ENCODE peak calls at places on chromosomes 2 and 18, in seven cellular contexts. I is fibroblast of lung, Z is HCT116, E is mammary epithelial cell, S is tibial artery, O is transverse colon, C is ascending aorta. U is an unnamed sample.

GRCh38 chr2:60216452-60216995 is 336.9 kb downstream of the BCL11A start:
- DNase-seq in I (no peak), Z (no peak), E (peak), S (no peak), O (no peak), C (no peak), U (no peak)

GRCh38 chr2:188902906-188903305 is 71.3 kb upstream of the COL3A1 start:
- DNase-seq in I (peak), Z (no peak), E (peak), S (no peak), O (no peak), C (no peak), U (peak)

GRCh38 chr2:172208881-172209325 is 106.2 kb upstream of the DLX2 start:
- DNase-seq in I (peak), Z (no peak), E (peak), S (no peak), O (no peak), C (no peak), U (peak)

GRCh38 chr2:45765007-45765767 is 113.7 kb downstream of the PRKCE start:
- DNase-seq in I (no peak), Z (no peak), E (no peak), S (no peak), O (no peak), C (no peak), U (no peak)

GRCh38 chr2:15943378-15943851 is 3.1 kb downstream of the MYCN start:
- DNase-seq in I (no peak), Z (no peak), E (no peak), S (no peak), O (peak), C (no peak), U (no peak)

GRCh38 chr2:171210864-171211431 is 50.3 kb upstream of the TLK1 start:
- DNase-seq in I (no peak), Z (no peak), E (no peak), S (no peak), O (no peak), C (no peak), U (no peak)

GRCh38 chr2:146417942-146418341 is 1426.9 kb upstream of the ACVR2A start:
- DNase-seq in I (no peak), Z (no peak), E (no peak), S (no peak), O (no peak), C (no peak), U (no peak)

GRCh38 chr2:54903736-54904554 is 146.3 kb downstream of the RTN4 start:
- DNase-seq in I (peak), Z (peak), E (peak), S (no peak), O (peak), C (peak), U (peak)

GRCh38 chr2:46180189-46180588 is 117.0 kb upstream of the EPAS1 start:
- DNase-seq in I (no peak), Z (no peak), E (no peak), S (no peak), O (no peak), C (no peak), U (no peak)

GRCh38 chr2:9336534-9337354 is 86.6 kb downstream of the ITGB1BP1 start:
- DNase-seq in I (peak), Z (no peak), E (peak), S (no peak), O (peak), C (peak), U (peak)

GRCh38 chr2:122255924-122256323 is 500.5 kb downstream of the TSN start:
- DNase-seq in I (no peak), Z (no peak), E (peak), S (no peak), O (no peak), C (no peak), U (no peak)

GRCh38 chr2:18598848-18599484 is 9.6 kb upstream of the NT5C1B start:
- DNase-seq in I (no peak), Z (no peak), E (no peak), S (no peak), O (no peak), C (no peak), U (no peak)
- H3K4me3 ChIP-seq in I (no peak), Z (no peak), E (no peak), S (no peak), O (no peak), C (no peak), U (no peak)

DNA sequence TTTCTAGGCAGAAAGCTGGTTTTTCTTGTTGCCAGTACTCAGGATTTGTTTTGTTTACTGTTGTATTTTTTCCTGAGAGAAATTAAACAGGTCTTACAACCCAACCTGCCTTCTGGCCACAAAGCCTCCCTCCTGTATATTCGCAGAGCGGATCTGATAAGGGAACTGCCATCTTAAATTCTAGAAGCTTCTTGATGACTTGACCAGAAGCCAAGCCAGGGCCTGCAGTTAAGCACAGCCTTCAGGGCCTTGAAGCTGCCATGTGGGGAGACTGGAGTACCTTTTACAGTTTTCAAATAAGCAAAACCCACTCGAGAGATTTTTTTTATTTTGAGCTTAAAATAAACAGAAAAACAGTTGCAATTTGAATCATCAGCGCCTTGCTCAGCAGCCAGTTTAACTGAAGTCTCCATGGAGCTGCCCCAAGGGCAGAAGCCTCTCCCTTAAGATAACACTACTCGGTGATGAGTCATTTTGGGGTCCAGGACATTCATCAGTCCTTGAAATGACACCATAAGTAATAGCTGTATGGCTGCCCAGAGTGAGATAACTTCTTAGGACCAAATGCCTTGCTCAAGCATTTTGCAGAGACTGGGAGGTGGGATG is 51.5 kb upstream of the PHLPP1 start:
- DNase-seq in I (peak), Z (no peak), E (peak), S (no peak), O (no peak), C (no peak), U (peak)
- H3K27ac ChIP-seq in I (no peak), Z (no peak), E (no peak), S (no peak), O (no peak), C (no peak), U (no peak)

GRCh38 chr2:128306081-128306930 is 12.4 kb downstream of the HS6ST1 start:
- DNase-seq in I (peak), Z (no peak), E (peak), S (no peak), O (peak), C (no peak), U (peak)

GRCh38 chr2:128304330-128304714 is 14.3 kb downstream of the HS6ST1 start:
- DNase-seq in I (no peak), Z (no peak), E (no peak), S (no peak), O (no peak), C (no peak), U (no peak)

GRCh38 chr2:128303911-128304310 is 14.8 kb downstream of the HS6ST1 start:
- DNase-seq in I (no peak), Z (no peak), E (no peak), S (no peak), O (no peak), C (no peak), U (no peak)

GRCh38 chr2:128305555-128306080 is 13.1 kb downstream of the HS6ST1 start:
- DNase-seq in I (no peak), Z (no peak), E (peak), S (no peak), O (no peak), C (no peak), U (no peak)

DNA sequence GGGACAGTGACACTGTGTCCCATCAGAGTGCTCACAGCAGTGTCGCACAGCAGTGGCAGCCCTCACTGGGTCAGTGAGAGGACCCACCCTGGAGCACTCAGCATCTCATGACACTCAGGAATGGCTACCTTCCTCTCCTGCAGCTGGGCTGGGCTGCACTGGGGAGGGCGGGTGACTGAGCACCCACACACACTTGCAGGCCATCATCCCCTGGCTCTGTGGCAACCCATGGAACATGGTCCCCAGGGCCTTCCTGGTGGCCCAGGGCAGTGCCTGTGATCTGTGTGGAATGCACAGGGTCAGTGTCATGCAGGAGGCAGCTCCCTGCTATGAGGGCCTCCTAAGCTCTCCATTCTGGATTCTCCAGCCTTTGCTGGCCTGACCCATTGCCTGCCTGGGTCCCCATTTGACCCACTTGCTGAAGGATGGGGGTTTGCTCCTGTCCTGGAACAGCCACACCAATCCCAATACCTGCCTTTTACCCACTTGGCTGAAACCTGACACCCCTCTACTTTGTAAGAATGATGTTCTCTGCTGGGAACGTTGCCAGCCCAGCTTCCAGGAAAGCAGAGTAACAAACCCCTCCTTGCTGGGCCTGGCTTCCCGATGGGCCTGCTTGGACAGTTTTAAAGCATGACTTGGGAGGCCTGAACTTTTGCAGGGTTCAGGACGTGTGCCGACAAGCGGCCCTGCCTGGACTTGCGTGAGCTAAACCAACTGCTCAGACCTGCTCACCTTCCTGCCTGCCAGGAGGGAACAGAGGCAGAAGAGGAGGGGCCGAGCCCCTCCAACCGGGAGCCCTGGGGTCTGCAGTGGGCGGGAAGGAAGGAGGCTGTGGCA is 13.7 kb downstream of the HS6ST1 start:
- DNase-seq in I (peak), Z (peak), E (peak), S (no peak), O (peak), C (no peak), U (peak)
- H3K4me3 ChIP-seq in I (no peak), Z (no peak), E (peak), S (no peak), O (no peak), C (no peak), U (no peak)

GRCh38 chr2:142778289-142778688 is 99.2 kb upstream of the KYNU start:
- DNase-seq in I (no peak), Z (no peak), E (no peak), S (no peak), O (no peak), C (no peak), U (no peak)

GRCh38 chr2:142781146-142781545 is 96.3 kb upstream of the KYNU start:
- DNase-seq in I (no peak), Z (no peak), E (no peak), S (no peak), O (no peak), C (no peak), U (no peak)

GRCh38 chr2:142786922-142787702 is 90.4 kb upstream of the KYNU start:
- DNase-seq in I (no peak), Z (no peak), E (no peak), S (no peak), O (no peak), C (no peak), U (no peak)

GRCh38 chr2:142777742-142778141 is 99.7 kb upstream of the KYNU start:
- DNase-seq in I (no peak), Z (no peak), E (no peak), S (no peak), O (no peak), C (no peak), U (no peak)

DNA sequence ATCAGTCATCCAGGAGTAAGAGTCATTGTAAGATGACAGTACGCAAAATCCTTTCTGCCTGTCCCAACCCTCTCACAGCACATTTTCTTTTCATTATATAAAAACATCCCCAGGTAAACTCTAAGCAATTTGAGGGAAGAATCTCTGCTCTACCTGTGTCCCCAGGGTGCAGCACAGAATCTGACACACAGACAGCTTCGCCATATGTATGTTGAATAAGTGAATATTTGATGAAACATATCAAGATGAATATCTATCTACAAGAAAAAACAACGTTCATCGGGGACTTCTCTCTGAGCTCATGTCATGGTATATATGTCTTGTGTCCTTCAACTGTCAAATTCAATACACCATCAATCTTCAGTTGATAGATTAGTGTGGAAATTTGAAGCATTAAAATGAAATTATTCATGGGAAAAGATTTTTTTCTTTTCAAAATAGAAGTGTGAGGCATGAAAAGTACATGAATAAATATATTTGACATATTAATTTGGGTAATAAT is 94.5 kb upstream of the KYNU start:
- DNase-seq in I (no peak), Z (no peak), E (no peak), S (no peak), O (no peak), C (no peak), U (no peak)
- H3K27ac ChIP-seq in I (no peak), Z (no peak), E (no peak), S (no peak), O (no peak), C (no peak), U (no peak)

U was measured in brain microvascular endothelial cell.